ENCODE peak calls at places on chromosomes 2 and 18, in five cellular contexts. One of them, this sample, is unnamed.

GRCh38 chr2:101133492-101134101 is 17.6 kb downstream of the TBC1D8 start:
- DNase-seq in H9: no peak
- DNase-seq in trophoblast cell: no peak
- DNase-seq in IMR-90: no peak
- DNase-seq in mesendoderm: peak; percentile 49
- DNase-seq in this sample: no peak

GRCh38 chr2:240077442-240077841 is 24.1 kb upstream of the OR6B3 start:
- DNase-seq in H9: no peak
- DNase-seq in trophoblast cell: no peak
- DNase-seq in IMR-90: no peak
- DNase-seq in mesendoderm: no peak
- DNase-seq in this sample: no peak

GRCh38 chr2:167192833-167193232 is 304.6 kb downstream of the XIRP2 start:
- DNase-seq in H9: no peak
- DNase-seq in trophoblast cell: no peak
- DNase-seq in IMR-90: peak; percentile 22
- DNase-seq in mesendoderm: no peak
- DNase-seq in this sample: no peak

GRCh38 chr18:52190195-52190594 is 149.8 kb upstream of the DCC start:
- DNase-seq in H9: no peak
- DNase-seq in trophoblast cell: no peak
- DNase-seq in IMR-90: no peak
- DNase-seq in mesendoderm: no peak
- DNase-seq in this sample: no peak

GRCh38 chr18:13218376-13219011 is at the start of gene LDLRAD4:
- DNase-seq in H9: peak; percentile 53
- DNase-seq in trophoblast cell: no peak
- DNase-seq in IMR-90: no peak
- DNase-seq in mesendoderm: peak; percentile 60
- DNase-seq in this sample: peak; percentile 26

GRCh38 chr2:53964237-53964952 is 6.4 kb downstream of the PSME4 start:
- DNase-seq in H9: no peak
- DNase-seq in trophoblast cell: no peak
- DNase-seq in IMR-90: no peak
- DNase-seq in mesendoderm: no peak
- DNase-seq in this sample: no peak

GRCh38 chr2:47070155-47070919 is 84.8 kb downstream of the STPG4 start:
- DNase-seq in H9: no peak
- DNase-seq in trophoblast cell: no peak
- DNase-seq in IMR-90: no peak
- DNase-seq in mesendoderm: no peak
- DNase-seq in this sample: no peak

GRCh38 chr2:161238559-161239415 is 69.4 kb upstream of the PSMD14 start:
- DNase-seq in H9: peak; percentile 89
- DNase-seq in trophoblast cell: peak; percentile 57
- DNase-seq in IMR-90: peak; percentile 23
- DNase-seq in mesendoderm: peak; percentile 93
- DNase-seq in this sample: peak; percentile 64

GRCh38 chr2:88656690-88657089 is 29.4 kb upstream of the EIF2AK3 start:
- DNase-seq in H9: no peak
- DNase-seq in trophoblast cell: no peak
- DNase-seq in IMR-90: peak; percentile 62
- DNase-seq in mesendoderm: no peak
- DNase-seq in this sample: no peak

GRCh38 chr2:173669271-173669853 is 295.8 kb downstream of the SP3 start:
- DNase-seq in H9: no peak
- DNase-seq in trophoblast cell: no peak
- DNase-seq in IMR-90: peak; percentile 24
- DNase-seq in mesendoderm: no peak
- DNase-seq in this sample: no peak

GRCh38 chr2:240988146-240988545 is 10.3 kb upstream of the SNED1 start:
- DNase-seq in H9: no peak
- DNase-seq in trophoblast cell: no peak
- DNase-seq in IMR-90: peak; percentile 33
- DNase-seq in mesendoderm: peak; percentile 54
- DNase-seq in this sample: no peak

GRCh38 chr2:23235292-23235691 is 149.7 kb upstream of the KLHL29 start:
- DNase-seq in H9: no peak
- DNase-seq in trophoblast cell: no peak
- DNase-seq in IMR-90: no peak
- DNase-seq in mesendoderm: no peak
- DNase-seq in this sample: no peak

GRCh38 chr2:102660070-102660469 is 40.7 kb downstream of the SLC9A2 start:
- DNase-seq in H9: no peak
- DNase-seq in trophoblast cell: peak; percentile 2
- DNase-seq in IMR-90: no peak
- DNase-seq in mesendoderm: no peak
- DNase-seq in this sample: no peak

GRCh38 chr2:30990176-30990575 is 148.1 kb downstream of the GALNT14 start:
- DNase-seq in H9: no peak
- DNase-seq in trophoblast cell: peak; percentile 65
- DNase-seq in IMR-90: no peak
- DNase-seq in mesendoderm: peak; percentile 77
- DNase-seq in this sample: no peak

GRCh38 chr18:10045296-10045891 is 131.6 kb downstream of the VAPA start:
- DNase-seq in H9: no peak
- DNase-seq in trophoblast cell: no peak
- DNase-seq in IMR-90: no peak
- DNase-seq in mesendoderm: no peak
- DNase-seq in this sample: no peak

GRCh38 chr18:54774971-54775665 is 53.2 kb upstream of the RAB27B start:
- DNase-seq in H9: no peak
- DNase-seq in trophoblast cell: peak; percentile 24
- DNase-seq in IMR-90: peak; percentile 10
- DNase-seq in mesendoderm: no peak
- DNase-seq in this sample: no peak

GRCh38 chr2:166518634-166519390 is 24.8 kb upstream of the SCN7A start:
- DNase-seq in H9: no peak
- DNase-seq in trophoblast cell: no peak
- DNase-seq in IMR-90: peak; percentile 36
- DNase-seq in mesendoderm: no peak
- DNase-seq in this sample: no peak

GRCh38 chr2:53633441-53633840 is 134.2 kb upstream of the CHAC2 start:
- DNase-seq in H9: no peak
- DNase-seq in trophoblast cell: peak; percentile 67
- DNase-seq in IMR-90: peak; percentile 13
- DNase-seq in mesendoderm: no peak
- DNase-seq in this sample: no peak

GRCh38 chr2:231297108-231297908 is 98.2 kb upstream of the B3GNT7 start:
- DNase-seq in H9: peak; percentile 82
- DNase-seq in trophoblast cell: peak; percentile 59
- DNase-seq in IMR-90: peak; percentile 54
- DNase-seq in mesendoderm: peak; percentile 85
- DNase-seq in this sample: peak; percentile 56

GRCh38 chr2:130824492-130825061 is 12.1 kb upstream of the ARHGEF4 start:
- DNase-seq in H9: no peak
- DNase-seq in trophoblast cell: no peak
- DNase-seq in IMR-90: peak; percentile 99
- DNase-seq in mesendoderm: peak; percentile 27
- DNase-seq in this sample: no peak

GRCh38 chr18:24504401-24504800 is 44.0 kb downstream of the HRH4 start:
- DNase-seq in H9: no peak
- DNase-seq in trophoblast cell: no peak
- DNase-seq in IMR-90: no peak
- DNase-seq in mesendoderm: no peak
- DNase-seq in this sample: no peak

GRCh38 chr2:203436496-203436895 is 98.6 kb downstream of the RAPH1 start:
- DNase-seq in H9: no peak
- DNase-seq in trophoblast cell: no peak
- DNase-seq in IMR-90: no peak
- DNase-seq in mesendoderm: no peak
- DNase-seq in this sample: no peak

GRCh38 chr2:26870585-26871095 is 22.7 kb downstream of the DPYSL5 start:
- DNase-seq in H9: no peak
- DNase-seq in trophoblast cell: no peak
- DNase-seq in IMR-90: no peak
- DNase-seq in mesendoderm: no peak
- DNase-seq in this sample: no peak

GRCh38 chr2:34664266-34664665 is 1065.2 kb upstream of the FAM98A start:
- DNase-seq in H9: no peak
- DNase-seq in trophoblast cell: no peak
- DNase-seq in IMR-90: no peak
- DNase-seq in mesendoderm: no peak
- DNase-seq in this sample: no peak

GRCh38 chr2:11385847-11386246 is 41.4 kb upstream of the ROCK2 start:
- DNase-seq in H9: no peak
- DNase-seq in trophoblast cell: no peak
- DNase-seq in IMR-90: no peak
- DNase-seq in mesendoderm: peak; percentile 17
- DNase-seq in this sample: no peak

GRCh38 chr18:48599391-48599790 is 60.6 kb downstream of the CTIF start:
- DNase-seq in H9: no peak
- DNase-seq in trophoblast cell: no peak
- DNase-seq in IMR-90: peak; percentile 55
- DNase-seq in mesendoderm: no peak
- DNase-seq in this sample: no peak

GRCh38 chr2:100845141-100845991 is 25.4 kb downstream of the NPAS2 start:
- DNase-seq in H9: no peak
- DNase-seq in trophoblast cell: no peak
- DNase-seq in IMR-90: no peak
- DNase-seq in mesendoderm: no peak
- DNase-seq in this sample: no peak

GRCh38 chr2:235694721-235695601 is 201.1 kb downstream of the AGAP1 start:
- DNase-seq in H9: no peak
- DNase-seq in trophoblast cell: no peak
- DNase-seq in IMR-90: peak; percentile 39
- DNase-seq in mesendoderm: no peak
- DNase-seq in this sample: no peak

GRCh38 chr2:189698020-189698887 is 23.8 kb downstream of the ANKAR start:
- DNase-seq in H9: peak; percentile 86
- DNase-seq in trophoblast cell: peak; percentile 30
- DNase-seq in IMR-90: peak; percentile 48
- DNase-seq in mesendoderm: peak; percentile 89
- DNase-seq in this sample: no peak

GRCh38 chr2:54787760-54788366 is 64.4 kb downstream of the EML6 start:
- DNase-seq in H9: no peak
- DNase-seq in trophoblast cell: no peak
- DNase-seq in IMR-90: no peak
- DNase-seq in mesendoderm: no peak
- DNase-seq in this sample: no peak

GRCh38 chr2:187581125-187581896 is 27.1 kb upstream of the TFPI start:
- DNase-seq in H9: no peak
- DNase-seq in trophoblast cell: peak; percentile 24
- DNase-seq in IMR-90: peak; percentile 52
- DNase-seq in mesendoderm: peak; percentile 64
- DNase-seq in this sample: peak; percentile 57

GRCh38 chr18:30694773-30695172 is 347.8 kb downstream of the DSC3 start:
- DNase-seq in H9: no peak
- DNase-seq in trophoblast cell: no peak
- DNase-seq in IMR-90: no peak
- DNase-seq in mesendoderm: no peak
- DNase-seq in this sample: no peak

GRCh38 chr18:40529478-40529877 is 1425.6 kb upstream of the PIK3C3 start:
- DNase-seq in H9: no peak
- DNase-seq in trophoblast cell: no peak
- DNase-seq in IMR-90: peak; percentile 16
- DNase-seq in mesendoderm: peak; percentile 52
- DNase-seq in this sample: no peak

GRCh38 chr2:7392076-7392787 is 475.0 kb downstream of the RNF144A start:
- DNase-seq in H9: no peak
- DNase-seq in trophoblast cell: no peak
- DNase-seq in IMR-90: no peak
- DNase-seq in mesendoderm: peak; percentile 58
- DNase-seq in this sample: no peak

GRCh38 chr18:22639026-22639463 is 221.3 kb upstream of the CTAGE1 start:
- DNase-seq in H9: no peak
- DNase-seq in trophoblast cell: no peak
- DNase-seq in IMR-90: peak; percentile 88
- DNase-seq in mesendoderm: no peak
- DNase-seq in this sample: no peak

GRCh38 chr2:73020657-73021370 is 50.7 kb downstream of the SFXN5 start:
- DNase-seq in H9: no peak
- DNase-seq in trophoblast cell: no peak
- DNase-seq in IMR-90: peak; percentile 85
- DNase-seq in mesendoderm: peak; percentile 9
- DNase-seq in this sample: no peak

GRCh38 chr18:78801011-78801410 is 178.6 kb upstream of the SALL3 start:
- DNase-seq in H9: no peak
- DNase-seq in trophoblast cell: no peak
- DNase-seq in IMR-90: no peak
- DNase-seq in mesendoderm: no peak
- DNase-seq in this sample: no peak

GRCh38 chr2:148177559-148177958 is 156.7 kb downstream of the MBD5 start:
- DNase-seq in H9: no peak
- DNase-seq in trophoblast cell: no peak
- DNase-seq in IMR-90: no peak
- DNase-seq in mesendoderm: no peak
- DNase-seq in this sample: no peak

GRCh38 chr2:143702931-143703330 is 573.7 kb downstream of the ARHGAP15 start:
- DNase-seq in H9: no peak
- DNase-seq in trophoblast cell: no peak
- DNase-seq in IMR-90: no peak
- DNase-seq in mesendoderm: no peak
- DNase-seq in this sample: no peak
- H3K4me1 ChIP-seq in H9: no peaks in the 10 kb centered on the region
- H3K4me1 ChIP-seq in trophoblast cell: peaks cover 7% of the 10 kb centered on the region
- H3K4me1 ChIP-seq in IMR-90: peaks cover 8% of the 10 kb centered on the region
- H3K4me1 ChIP-seq in mesendoderm: no peaks in the 10 kb centered on the region
- H3K4me1 ChIP-seq in this sample: no peaks in the 10 kb centered on the region

GRCh38 chr2:157839162-157839801 is 36.8 kb downstream of the ACVR1 start:
- DNase-seq in H9: peak; percentile 86
- DNase-seq in trophoblast cell: no peak
- DNase-seq in IMR-90: peak; percentile 71
- DNase-seq in mesendoderm: peak; percentile 98
- DNase-seq in this sample: peak; percentile 85
- H2AK5ac ChIP-seq in H9: no peak overlapping the region
- H2AK5ac ChIP-seq in trophoblast cell: no peak overlapping the region
- H2AK5ac ChIP-seq in IMR-90: peak overlapping the region; percentile 47
- H2AK5ac ChIP-seq in mesendoderm: no peak overlapping the region
- H2AK5ac ChIP-seq in this sample: no peak overlapping the region

DNA sequence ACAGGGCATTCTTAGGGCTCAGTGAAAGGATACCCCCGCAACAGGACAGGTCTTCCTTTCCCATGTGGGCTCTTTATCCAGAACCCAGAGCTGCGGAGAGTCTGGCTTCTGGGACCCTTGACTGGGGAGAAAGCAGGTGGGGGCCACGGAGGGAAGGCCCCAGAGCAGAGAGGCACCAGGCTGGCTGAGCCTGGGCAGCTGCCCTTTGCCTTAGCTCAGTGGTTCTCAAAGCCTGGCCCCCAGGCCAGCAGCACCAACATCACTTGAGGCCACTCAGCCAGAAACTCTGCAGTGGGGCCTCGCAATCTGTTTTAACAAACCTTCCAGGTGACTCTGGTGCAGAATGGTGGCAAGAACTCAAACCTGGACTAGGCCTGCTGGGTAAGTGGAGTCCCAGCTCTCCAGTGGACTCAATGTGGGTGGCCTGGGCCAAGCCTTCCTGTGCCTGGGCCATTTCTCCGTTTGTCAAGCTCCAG is 1.6 kb upstream of the TMEM37 start:
- DNase-seq in H9: peak; percentile 26
- DNase-seq in trophoblast cell: no peak
- DNase-seq in IMR-90: no peak
- DNase-seq in mesendoderm: no peak
- DNase-seq in this sample: no peak
- H3K4me1 ChIP-seq in H9: peaks cover 3% of the 10 kb centered on the region
- H3K4me1 ChIP-seq in trophoblast cell: peaks cover 70% of the 10 kb centered on the region
- H3K4me1 ChIP-seq in IMR-90: peaks cover 3% of the 10 kb centered on the region
- H3K4me1 ChIP-seq in mesendoderm: peaks cover 19% of the 10 kb centered on the region
- H3K4me1 ChIP-seq in this sample: peaks cover 14% of the 10 kb centered on the region

GRCh38 chr18:44896817-44897216 is 216.1 kb downstream of the SETBP1 start:
- DNase-seq in H9: no peak
- DNase-seq in trophoblast cell: no peak
- DNase-seq in IMR-90: no peak
- DNase-seq in mesendoderm: no peak
- DNase-seq in this sample: no peak
- H2AK5ac ChIP-seq in H9: no peak overlapping the region
- H2AK5ac ChIP-seq in trophoblast cell: no peak overlapping the region
- H2AK5ac ChIP-seq in IMR-90: no peak overlapping the region
- H2AK5ac ChIP-seq in mesendoderm: no peak overlapping the region
- H2AK5ac ChIP-seq in this sample: no peak overlapping the region